ENCODE peak calls at places on chromosome 11, in six cellular contexts. A is Peyer's patch, Q is heart right ventricle, L is suprapubic skin, S is stomach, O is cardiac fibroblast. B is an unnamed sample.

GRCh38 chr11:94325681-94326080 is 21.3 kb downstream of the IZUMO1R start:
- DNase-seq in A (peak), Q (no peak), L (no peak), S (peak), O (peak), B (peak)

GRCh38 chr11:68505596-68505995 is 45.0 kb downstream of the PPP6R3 start:
- DNase-seq in A (no peak), Q (no peak), L (no peak), S (no peak), O (peak), B (peak)

GRCh38 chr11:104191124-104191523 is 27.2 kb upstream of the PDGFD start:
- DNase-seq in A (no peak), Q (no peak), L (no peak), S (no peak), O (peak), B (peak)

GRCh38 chr11:60390389-60390788 is 5.9 kb upstream of the MS4A14 start:
- DNase-seq in A (no peak), Q (no peak), L (no peak), S (no peak), O (no peak), B (no peak)

GRCh38 chr11:88281317-88281712 is 56.2 kb downstream of the CTSC start:
- DNase-seq in A (no peak), Q (no peak), L (no peak), S (no peak), O (peak), B (peak)

GRCh38 chr11:123386746-123387510 is 43.1 kb upstream of the GRAMD1B start:
- DNase-seq in A (no peak), Q (no peak), L (no peak), S (no peak), O (no peak), B (no peak)

GRCh38 chr11:72483412-72484186 is 49.3 kb upstream of the CLPB start:
- DNase-seq in A (no peak), Q (no peak), L (no peak), S (no peak), O (peak), B (peak)

GRCh38 chr11:101436511-101437142 is 147.2 kb downstream of the TRPC6 start:
- DNase-seq in A (peak), Q (no peak), L (no peak), S (peak), O (peak), B (peak)

GRCh38 chr11:109789911-109790310 is 303.3 kb upstream of the ZC3H12C start:
- DNase-seq in A (no peak), Q (no peak), L (no peak), S (no peak), O (no peak), B (peak)

GRCh38 chr11:107576497-107577086 is 11.1 kb upstream of the ALKBH8 start:
- DNase-seq in A (peak), Q (peak), L (no peak), S (peak), O (peak), B (peak)

GRCh38 chr11:58734681-58735490 is 3.1 kb upstream of the GLYAT start:
- DNase-seq in A (no peak), Q (no peak), L (no peak), S (peak), O (no peak), B (no peak)

GRCh38 chr11:14422814-14423182 is 63.8 kb upstream of the RRAS2 start:
- DNase-seq in A (no peak), Q (no peak), L (no peak), S (no peak), O (no peak), B (no peak)

GRCh38 chr11:58867556-58867955 is 23.1 kb upstream of the GLYATL2 start:
- DNase-seq in A (no peak), Q (no peak), L (no peak), S (no peak), O (no peak), B (no peak)

GRCh38 chr11:12706531-12707499 is 32.6 kb downstream of the TEAD1 start:
- DNase-seq in A (peak), Q (peak), L (no peak), S (peak), O (peak), B (no peak)

GRCh38 chr11:121767433-121767832 is 314.7 kb upstream of the SORL1-AS1 start:
- DNase-seq in A (no peak), Q (no peak), L (no peak), S (no peak), O (no peak), B (peak)

GRCh38 chr11:23903044-23903704 is 593.7 kb upstream of the LUZP2 start:
- DNase-seq in A (no peak), Q (no peak), L (no peak), S (no peak), O (peak), B (peak)

GRCh38 chr11:112321521-112322172 is 61.0 kb upstream of the PLET1 start:
- DNase-seq in A (peak), Q (no peak), L (no peak), S (peak), O (peak), B (peak)

GRCh38 chr11:122703541-122704272 is 48.2 kb downstream of the UBASH3B start:
- DNase-seq in A (no peak), Q (no peak), L (no peak), S (no peak), O (no peak), B (no peak)

GRCh38 chr11:64843971-64844329 is 503 bp downstream of the CDC42BPG start:
- DNase-seq in A (no peak), Q (no peak), L (no peak), S (no peak), O (no peak), B (no peak)

GRCh38 chr11:12689029-12689755 is 15.0 kb downstream of the TEAD1 start:
- DNase-seq in A (no peak), Q (no peak), L (no peak), S (no peak), O (no peak), B (no peak)

GRCh38 chr11:57457643-57458023 is 2.7 kb upstream of the RTN4RL2 start:
- DNase-seq in A (no peak), Q (no peak), L (no peak), S (no peak), O (no peak), B (no peak)

GRCh38 chr11:105975128-105975527 is 46.9 kb downstream of the MSANTD4 start:
- DNase-seq in A (no peak), Q (no peak), L (no peak), S (no peak), O (peak), B (peak)

GRCh38 chr11:17744151-17744940 is 9.8 kb downstream of the KCNC1 start:
- DNase-seq in A (no peak), Q (no peak), L (no peak), S (no peak), O (no peak), B (peak)

GRCh38 chr11:119706887-119707286 is 22.1 kb downstream of the NECTIN1 start:
- DNase-seq in A (no peak), Q (no peak), L (no peak), S (no peak), O (no peak), B (no peak)

GRCh38 chr11:68370211-68371111 is 58.1 kb downstream of the LRP5 start:
- DNase-seq in A (peak), Q (peak), L (no peak), S (no peak), O (peak), B (peak)

GRCh38 chr11:122488892-122489291 is 166.6 kb upstream of the UBASH3B start:
- DNase-seq in A (no peak), Q (no peak), L (no peak), S (no peak), O (no peak), B (no peak)

GRCh38 chr11:8282621-8283509 is 19.2 kb upstream of the LMO1 start:
- DNase-seq in A (peak), Q (no peak), L (peak), S (no peak), O (no peak), B (no peak)

GRCh38 chr11:28566643-28567042 is 458.5 kb downstream of the METTL15 start:
- DNase-seq in A (peak), Q (peak), L (no peak), S (peak), O (peak), B (peak)

GRCh38 chr11:69530278-69531070 is 49.0 kb downstream of the LINC01488 start:
- DNase-seq in A (peak), Q (no peak), L (peak), S (no peak), O (no peak), B (no peak)

GRCh38 chr11:80443177-80443576 is 1002.3 kb upstream of the TENM4 start:
- DNase-seq in A (no peak), Q (no peak), L (no peak), S (no peak), O (peak), B (peak)

GRCh38 chr11:65911682-65912568 is 6.9 kb downstream of the C11orf68 start:
- DNase-seq in A (no peak), Q (no peak), L (peak), S (no peak), O (peak), B (peak)

GRCh38 chr11:13183826-13184196 is 93.8 kb upstream of the BMAL1 start:
- DNase-seq in A (no peak), Q (no peak), L (no peak), S (no peak), O (no peak), B (no peak)

GRCh38 chr11:1597331-1597741 is 758 bp downstream of the KRTAP5-2 start:
- DNase-seq in A (no peak), Q (no peak), L (no peak), S (no peak), O (no peak), B (no peak)
- TF ChIP-seq CTCF in A (no peak), Q (no peak), L (no peak), S (no peak), O (no peak), B (no peak)

DNA sequence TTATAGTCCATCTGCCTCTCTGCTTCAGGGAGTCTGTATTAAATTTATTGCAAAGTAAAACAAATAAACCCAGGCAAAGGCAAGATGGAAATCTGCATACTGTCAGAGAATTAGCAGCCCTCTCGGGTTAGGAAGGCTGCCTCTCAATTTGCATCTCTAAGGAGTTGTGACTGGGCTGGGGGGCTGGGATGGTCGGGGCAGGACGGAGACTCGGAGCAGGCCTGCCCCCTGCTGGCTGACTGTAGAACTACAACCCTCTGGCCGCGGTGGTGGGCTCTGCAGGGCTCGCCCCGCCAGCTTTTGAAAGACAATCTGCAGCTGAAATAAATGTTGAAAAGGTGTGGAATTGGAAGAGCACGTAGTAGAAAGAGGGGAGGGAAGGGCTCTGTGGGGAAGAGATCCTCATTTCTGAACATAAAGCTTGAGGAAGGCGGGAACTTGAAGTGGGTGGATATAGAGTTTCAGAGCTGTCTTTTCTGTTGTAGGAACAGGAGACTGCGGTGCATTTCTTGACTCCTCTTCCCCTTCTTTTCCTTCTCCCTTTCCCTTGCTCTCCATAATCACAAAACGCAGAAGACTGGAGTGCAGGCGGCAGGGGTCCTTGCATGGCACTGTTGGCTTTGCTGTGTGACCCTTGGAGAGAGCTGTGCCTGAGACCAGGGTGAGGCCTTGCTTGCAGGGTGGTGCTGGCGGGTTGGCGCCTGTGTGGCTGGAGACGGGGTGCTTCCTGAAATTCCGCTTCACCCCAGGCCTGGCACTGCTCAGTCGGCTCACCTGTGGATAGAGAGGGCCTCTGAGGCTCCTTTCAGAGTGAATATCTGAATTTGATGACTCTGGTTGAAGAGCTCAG is 22.6 kb upstream of the PKNOX2 start:
- DNase-seq in A (peak), Q (peak), L (no peak), S (peak), O (peak), B (peak)
- H3K4me3 ChIP-seq in A (no peak), Q (no peak), L (no peak), S (no peak), O (no peak), B (no peak)

GRCh38 chr11:79076526-79077115 is 364.2 kb downstream of the TENM4 start:
- DNase-seq in A (peak), Q (peak), L (no peak), S (peak), O (peak), B (peak)
- TF ChIP-seq CTCF in A (peak), Q (peak), L (peak), S (peak), O (peak), B (peak)

GRCh38 chr11:32426192-32426591 is 9.1 kb downstream of the WT1 start:
- DNase-seq in A (no peak), Q (no peak), L (no peak), S (no peak), O (no peak), B (no peak)
- H3K4me3 ChIP-seq in A (no peak), Q (peak), L (no peak), S (no peak), O (no peak), B (no peak)

GRCh38 chr11:62791501-62792192 is at the start of gene TMEM223:
- DNase-seq in A (peak), Q (peak), L (peak), S (peak), O (peak), B (peak)
- TF ChIP-seq CTCF in A (peak), Q (peak), L (no peak), S (peak), O (no peak), B (no peak)